ENCODE peak calls at places on chromosome 16, in six cellular contexts. N, D, H, X, M and I are unnamed samples.

GRCh38 chr16:28100810-28101532 is 37.5 kb upstream of the GSG1L start:
- DNase-seq in N (no peak), D (no peak), H (no peak), X (no peak), M (no peak), I (no peak)

GRCh38 chr16:56356276-56357241 is 68.8 kb downstream of the AMFR start:
- DNase-seq in N (peak), D (peak), H (peak), X (peak), M (peak), I (no peak)

GRCh38 chr16:50878966-50879615 is 137.2 kb downstream of the CYLD start:
- DNase-seq in N (no peak), D (no peak), H (no peak), X (peak), M (no peak), I (no peak)

GRCh38 chr16:22122239-22122638 is 29.9 kb downstream of the VWA3A start:
- DNase-seq in N (no peak), D (no peak), H (no peak), X (no peak), M (no peak), I (no peak)

GRCh38 chr16:89357460-89357859 is 132.9 kb downstream of the ANKRD11 start:
- DNase-seq in N (no peak), D (no peak), H (no peak), X (peak), M (no peak), I (no peak)

GRCh38 chr16:7615565-7615964 is 282.9 kb downstream of the RBFOX1 start:
- DNase-seq in N (no peak), D (no peak), H (no peak), X (no peak), M (no peak), I (no peak)

GRCh38 chr16:79642652-79643051 is 42.1 kb upstream of the MAF start:
- DNase-seq in N (no peak), D (no peak), H (no peak), X (no peak), M (no peak), I (no peak)

GRCh38 chr16:89565506-89566372 is 5.3 kb downstream of the RPL13 start:
- DNase-seq in N (peak), D (peak), H (no peak), X (peak), M (no peak), I (no peak)

GRCh38 chr16:27272076-27272475 is 3.5 kb upstream of the NSMCE1 start:
- DNase-seq in N (no peak), D (no peak), H (no peak), X (no peak), M (no peak), I (no peak)

GRCh38 chr16:71499775-71500364 is 10.7 kb upstream of the ZNF19 start:
- DNase-seq in N (no peak), D (peak), H (no peak), X (peak), M (peak), I (no peak)

GRCh38 chr16:12906765-12907516 is 5.5 kb downstream of the SHISA9 start:
- DNase-seq in N (no peak), D (no peak), H (no peak), X (no peak), M (no peak), I (no peak)